ENCODE peak calls at places on chromosomes 1 and 21, in seven cellular contexts. One of them, this sample, is unnamed.

GRCh38 chr1:206430031-206430983 is 40.0 kb upstream of the IKBKE start:
- DNase-seq in stimulated activated CD4-positive, alpha-beta T cell treated with anti-CD3 and anti-CD28 coated beads, Interleukin-4, amount 100 ng/mL, for 48 hours: no peak
- DNase-seq in NK-92 treated with Interleukin-12 subunit alpha and Interleukin-12 subunit beta, amount 100 ng/mL, for 24 hours: no peak
- DNase-seq in bronchial epithelial cell: peak
- DNase-seq in ACHN: no peak
- DNase-seq in NCI-H748 treated with DMSO at 0.1 percent for 48 hours: no peak
- DNase-seq in transverse colon: no peak
- DNase-seq in this sample: no peak

GRCh38 chr21:38798481-38798882 is 7.2 kb upstream of the ETS2 start:
- DNase-seq in stimulated activated CD4-positive, alpha-beta T cell treated with anti-CD3 and anti-CD28 coated beads, Interleukin-4, amount 100 ng/mL, for 48 hours: peak
- DNase-seq in NK-92 treated with Interleukin-12 subunit alpha and Interleukin-12 subunit beta, amount 100 ng/mL, for 24 hours: no peak
- DNase-seq in bronchial epithelial cell: peak
- DNase-seq in ACHN: peak
- DNase-seq in NCI-H748 treated with DMSO at 0.1 percent for 48 hours: no peak
- DNase-seq in transverse colon: peak
- DNase-seq in this sample: no peak

GRCh38 chr21:29953690-29954089 is 13.9 kb upstream of the GRIK1 start:
- DNase-seq in stimulated activated CD4-positive, alpha-beta T cell treated with anti-CD3 and anti-CD28 coated beads, Interleukin-4, amount 100 ng/mL, for 48 hours: no peak
- DNase-seq in NK-92 treated with Interleukin-12 subunit alpha and Interleukin-12 subunit beta, amount 100 ng/mL, for 24 hours: no peak
- DNase-seq in bronchial epithelial cell: no peak
- DNase-seq in ACHN: no peak
- DNase-seq in NCI-H748 treated with DMSO at 0.1 percent for 48 hours: no peak
- DNase-seq in transverse colon: no peak
- DNase-seq in this sample: no peak

GRCh38 chr1:230129341-230129740 is 62.3 kb downstream of the GALNT2 start:
- DNase-seq in stimulated activated CD4-positive, alpha-beta T cell treated with anti-CD3 and anti-CD28 coated beads, Interleukin-4, amount 100 ng/mL, for 48 hours: no peak
- DNase-seq in NK-92 treated with Interleukin-12 subunit alpha and Interleukin-12 subunit beta, amount 100 ng/mL, for 24 hours: no peak
- DNase-seq in bronchial epithelial cell: no peak
- DNase-seq in ACHN: no peak
- DNase-seq in NCI-H748 treated with DMSO at 0.1 percent for 48 hours: no peak
- DNase-seq in transverse colon: no peak
- DNase-seq in this sample: no peak

GRCh38 chr1:61388586-61388985 is 306.2 kb downstream of the NFIA start:
- DNase-seq in stimulated activated CD4-positive, alpha-beta T cell treated with anti-CD3 and anti-CD28 coated beads, Interleukin-4, amount 100 ng/mL, for 48 hours: no peak
- DNase-seq in NK-92 treated with Interleukin-12 subunit alpha and Interleukin-12 subunit beta, amount 100 ng/mL, for 24 hours: no peak
- DNase-seq in bronchial epithelial cell: peak
- DNase-seq in ACHN: no peak
- DNase-seq in NCI-H748 treated with DMSO at 0.1 percent for 48 hours: no peak
- DNase-seq in transverse colon: no peak
- DNase-seq in this sample: no peak

GRCh38 chr21:23960769-23961168 is 1646.5 kb downstream of the MRPL39 start:
- DNase-seq in stimulated activated CD4-positive, alpha-beta T cell treated with anti-CD3 and anti-CD28 coated beads, Interleukin-4, amount 100 ng/mL, for 48 hours: no peak
- DNase-seq in NK-92 treated with Interleukin-12 subunit alpha and Interleukin-12 subunit beta, amount 100 ng/mL, for 24 hours: no peak
- DNase-seq in bronchial epithelial cell: no peak
- DNase-seq in ACHN: no peak
- DNase-seq in NCI-H748 treated with DMSO at 0.1 percent for 48 hours: peak
- DNase-seq in transverse colon: no peak
- DNase-seq in this sample: no peak

GRCh38 chr21:45256912-45257672 is 30.6 kb downstream of the POFUT2 start:
- DNase-seq in stimulated activated CD4-positive, alpha-beta T cell treated with anti-CD3 and anti-CD28 coated beads, Interleukin-4, amount 100 ng/mL, for 48 hours: no peak
- DNase-seq in NK-92 treated with Interleukin-12 subunit alpha and Interleukin-12 subunit beta, amount 100 ng/mL, for 24 hours: no peak
- DNase-seq in bronchial epithelial cell: no peak
- DNase-seq in ACHN: no peak
- DNase-seq in NCI-H748 treated with DMSO at 0.1 percent for 48 hours: no peak
- DNase-seq in transverse colon: no peak
- DNase-seq in this sample: no peak

GRCh38 chr1:23461050-23461449 is 22.9 kb downstream of the ASAP3 start:
- DNase-seq in stimulated activated CD4-positive, alpha-beta T cell treated with anti-CD3 and anti-CD28 coated beads, Interleukin-4, amount 100 ng/mL, for 48 hours: no peak
- DNase-seq in NK-92 treated with Interleukin-12 subunit alpha and Interleukin-12 subunit beta, amount 100 ng/mL, for 24 hours: no peak
- DNase-seq in bronchial epithelial cell: no peak
- DNase-seq in ACHN: no peak
- DNase-seq in NCI-H748 treated with DMSO at 0.1 percent for 48 hours: no peak
- DNase-seq in transverse colon: no peak
- DNase-seq in this sample: no peak

GRCh38 chr1:69648486-69648885 is 80.8 kb downstream of the LRRC7 start:
- DNase-seq in stimulated activated CD4-positive, alpha-beta T cell treated with anti-CD3 and anti-CD28 coated beads, Interleukin-4, amount 100 ng/mL, for 48 hours: no peak
- DNase-seq in NK-92 treated with Interleukin-12 subunit alpha and Interleukin-12 subunit beta, amount 100 ng/mL, for 24 hours: no peak
- DNase-seq in bronchial epithelial cell: peak
- DNase-seq in ACHN: no peak
- DNase-seq in NCI-H748 treated with DMSO at 0.1 percent for 48 hours: no peak
- DNase-seq in transverse colon: no peak
- DNase-seq in this sample: no peak

GRCh38 chr1:3515774-3516480 is 61.5 kb downstream of the ARHGEF16 start:
- DNase-seq in stimulated activated CD4-positive, alpha-beta T cell treated with anti-CD3 and anti-CD28 coated beads, Interleukin-4, amount 100 ng/mL, for 48 hours: no peak
- DNase-seq in NK-92 treated with Interleukin-12 subunit alpha and Interleukin-12 subunit beta, amount 100 ng/mL, for 24 hours: no peak
- DNase-seq in bronchial epithelial cell: peak
- DNase-seq in ACHN: no peak
- DNase-seq in NCI-H748 treated with DMSO at 0.1 percent for 48 hours: no peak
- DNase-seq in transverse colon: no peak
- DNase-seq in this sample: no peak

GRCh38 chr21:39125752-39126485 is 57.3 kb downstream of the PSMG1 start:
- DNase-seq in stimulated activated CD4-positive, alpha-beta T cell treated with anti-CD3 and anti-CD28 coated beads, Interleukin-4, amount 100 ng/mL, for 48 hours: no peak
- DNase-seq in NK-92 treated with Interleukin-12 subunit alpha and Interleukin-12 subunit beta, amount 100 ng/mL, for 24 hours: no peak
- DNase-seq in bronchial epithelial cell: peak
- DNase-seq in ACHN: peak
- DNase-seq in NCI-H748 treated with DMSO at 0.1 percent for 48 hours: peak
- DNase-seq in transverse colon: peak
- DNase-seq in this sample: peak

GRCh38 chr21:45849651-45850050 is 131.9 kb upstream of the COL6A1 start:
- DNase-seq in stimulated activated CD4-positive, alpha-beta T cell treated with anti-CD3 and anti-CD28 coated beads, Interleukin-4, amount 100 ng/mL, for 48 hours: no peak
- DNase-seq in NK-92 treated with Interleukin-12 subunit alpha and Interleukin-12 subunit beta, amount 100 ng/mL, for 24 hours: no peak
- DNase-seq in bronchial epithelial cell: no peak
- DNase-seq in ACHN: no peak
- DNase-seq in NCI-H748 treated with DMSO at 0.1 percent for 48 hours: no peak
- DNase-seq in transverse colon: no peak
- DNase-seq in this sample: no peak